ENCODE peak calls at places on chromosomes 7 and 10, in six cellular contexts. F is brain microvascular endothelial cell, J is A549, D is left colon, Z is NCI-H146, V is non-pigmented ciliary epithelial cell. G is an unnamed sample.

GRCh38 chr10:132384618-132385510 is 12.1 kb upstream of the PWWP2B start:
- DNase-seq in D (no peak), Z (no peak), V (no peak), J (no peak), F (no peak), G (no peak)

GRCh38 chr10:83153714-83154113 is 985.6 kb upstream of the GHITM start:
- DNase-seq in D (no peak), J (no peak), V (no peak), F (no peak), Z (no peak), G (no peak)

GRCh38 chr10:33386926-33387325 is 52.5 kb upstream of the NRP1 start:
- DNase-seq in D (no peak), F (peak), J (no peak), V (no peak), Z (no peak), G (no peak)

GRCh38 chr7:87548123-87548919 is 52.4 kb downstream of the ABCB1 start:
- DNase-seq in V (no peak), D (no peak), F (no peak), J (no peak), Z (no peak), G (no peak)

GRCh38 chr10:43822509-43823236 is 174.0 kb upstream of the ZNF32 start:
- DNase-seq in Z (no peak), D (no peak), F (no peak), V (no peak), J (no peak), G (no peak)

GRCh38 chr10:59750155-59750945 is 2.9 kb downstream of the MRLN start:
- DNase-seq in F (no peak), Z (no peak), V (no peak), J (no peak), D (no peak), G (no peak)

GRCh38 chr10:103452714-103453230 is 602 bp upstream of the CALHM2 start:
- DNase-seq in J (no peak), Z (no peak), F (no peak), V (no peak), D (no peak), G (no peak)

GRCh38 chr7:105149827-105150226 is 135.8 kb downstream of the KMT2E start:
- DNase-seq in J (no peak), V (no peak), F (no peak), D (no peak), Z (no peak), G (peak)

GRCh38 chr7:39810204-39810642 is 139.8 kb upstream of the CDK13 start:
- DNase-seq in V (no peak), J (peak), D (no peak), F (no peak), Z (no peak), G (no peak)

GRCh38 chr10:4383683-4384082 is 442.3 kb upstream of the AKR1E2 start:
- DNase-seq in V (no peak), D (no peak), F (no peak), J (no peak), Z (no peak), G (no peak)

GRCh38 chr7:27097686-27098492 is 2.1 kb upstream of the HOXA1 start:
- DNase-seq in D (no peak), V (no peak), F (no peak), Z (no peak), J (no peak), G (no peak)

GRCh38 chr10:36256166-36256565 is 614.1 kb upstream of the FZD8 start:
- DNase-seq in F (no peak), D (no peak), J (no peak), Z (no peak), V (no peak), G (no peak)

GRCh38 chr7:122166260-122166659 is 22.2 kb upstream of the AASS start:
- DNase-seq in J (no peak), Z (no peak), V (no peak), D (no peak), F (no peak), G (no peak)

GRCh38 chr10:89414146-89414878 is at the start of gene IFIT5:
- DNase-seq in Z (peak), J (peak), V (no peak), F (peak), D (peak), G (peak)

GRCh38 chr10:26799342-26799741 is 61.4 kb downstream of the ABI1 start:
- DNase-seq in F (no peak), V (no peak), D (no peak), Z (no peak), J (no peak), G (no peak)

GRCh38 chr7:22387583-22387982 is 30.6 kb upstream of the RAPGEF5 start:
- DNase-seq in Z (no peak), D (no peak), F (peak), V (no peak), J (no peak), G (peak)

GRCh38 chr7:130363156-130363847 is 17.0 kb upstream of the CPA1 start:
- DNase-seq in Z (no peak), D (no peak), F (peak), V (peak), J (peak), G (peak)

GRCh38 chr10:80168111-80168511 is 35.6 kb downstream of the PLAC9 start:
- DNase-seq in Z (no peak), V (no peak), J (no peak), D (no peak), F (no peak), G (no peak)

GRCh38 chr7:27723086-27723485 is 16.9 kb upstream of the TAX1BP1 start:
- DNase-seq in J (peak), F (no peak), Z (no peak), V (no peak), D (no peak), G (no peak)

GRCh38 chr7:45203947-45204445 is 46.4 kb downstream of the RAMP3 start:
- DNase-seq in Z (no peak), D (no peak), J (no peak), F (no peak), V (peak), G (peak)

GRCh38 chr10:129063212-129063611 is 403.8 kb upstream of the MGMT start:
- DNase-seq in F (no peak), D (no peak), J (no peak), Z (no peak), V (no peak), G (no peak)

GRCh38 chr7:77917500-77918262 is 119.1 kb downstream of the PHTF2 start:
- DNase-seq in J (no peak), F (no peak), V (no peak), D (no peak), Z (peak), G (no peak)

GRCh38 chr7:18700147-18700546 is 204.6 kb downstream of the HDAC9 start:
- DNase-seq in D (no peak), Z (no peak), V (no peak), F (no peak), J (peak), G (no peak)

GRCh38 chr7:68143345-68143744 is 1146.7 kb downstream of the TYW1 start:
- DNase-seq in Z (no peak), F (no peak), J (no peak), D (no peak), V (no peak), G (no peak)

GRCh38 chr10:80271416-80271815 is 18.0 kb downstream of the MAT1A start:
- DNase-seq in J (no peak), V (no peak), F (no peak), D (no peak), Z (no peak), G (no peak)

GRCh38 chr7:2033586-2034135 is 199.1 kb downstream of the MAD1L1 start:
- DNase-seq in J (no peak), Z (no peak), V (no peak), D (no peak), F (no peak), G (no peak)

G was measured in HFFc6.